ENCODE peak calls at places on chromosomes 1 and 21, in four cellular contexts. B is body of pancreas, I is upper lobe of right lung, S is dorsolateral prefrontal cortex. K is an unnamed sample. For H3K27me3, the result is how much of the 10 kb centered on the place peaks cover.

GRCh38 chr1:212225416-212225815 is 59.8 kb upstream of the PPP2R5A start:
- DNase-seq in S (no peak), B (no peak), I (no peak), K (no peak)

GRCh38 chr1:20538760-20539551 is 13.4 kb upstream of the FAM43B start:
- DNase-seq in B (no peak), S (no peak), I (no peak), K (no peak)

GRCh38 chr1:178581351-178581951 is 68.5 kb downstream of the TEX35 start:
- DNase-seq in S (no peak), B (no peak), I (no peak), K (no peak)

GRCh38 chr1:100219879-100220278 is 29.8 kb downstream of the DBT start:
- DNase-seq in B (no peak), S (no peak), I (no peak), K (no peak)

GRCh38 chr1:86757272-86757984 is 53.1 kb downstream of the SH3GLB1 start:
- DNase-seq in I (peak), B (no peak), S (no peak), K (no peak)

GRCh38 chr21:32437729-32438128 is 25.2 kb downstream of the EVA1C start:
- DNase-seq in B (no peak), I (no peak), S (no peak), K (no peak)

GRCh38 chr1:206575894-206576737 is 36.1 kb downstream of the EIF2D start:
- DNase-seq in S (no peak), I (no peak), B (no peak), K (no peak)

GRCh38 chr1:84360303-84360702 is 38.0 kb upstream of the DNASE2B start:
- DNase-seq in S (no peak), B (no peak), I (no peak), K (no peak)

GRCh38 chr1:234727018-234727757 is 117.2 kb upstream of the IRF2BP2 start:
- DNase-seq in B (no peak), S (no peak), I (no peak), K (peak)

GRCh38 chr1:233664254-233664653 is 50.3 kb downstream of the KCNK1 start:
- DNase-seq in I (no peak), B (no peak), S (no peak), K (no peak)

GRCh38 chr1:26288311-26288941 is 8.5 kb downstream of the SH3BGRL3 start:
- DNase-seq in B (no peak), I (no peak), S (no peak), K (peak)

GRCh38 chr1:99685516-99686180 is 39.7 kb downstream of the PALMD start:
- DNase-seq in B (peak), S (no peak), I (peak), K (peak)

GRCh38 chr1:117067528-117068370 is 7.6 kb downstream of the TTF2 start:
- DNase-seq in B (peak), I (no peak), S (peak), K (no peak)

GRCh38 chr1:113976609-113977278 is 2.5 kb upstream of the OLFML3 start:
- DNase-seq in B (peak), I (no peak), S (no peak), K (no peak)

GRCh38 chr21:44333701-44334636 is 5.2 kb downstream of the CFAP410 start:
- DNase-seq in S (no peak), I (no peak), B (no peak), K (no peak)

GRCh38 chr1:21511579-21512522 is 2.6 kb downstream of the ALPL start:
- DNase-seq in B (peak), I (peak), S (no peak), K (no peak)

GRCh38 chr1:15178571-15179484 is 25.3 kb downstream of the TMEM51 start:
- DNase-seq in S (no peak), I (no peak), B (peak), K (no peak)

GRCh38 chr1:24364975-24365678 is 46.0 kb downstream of the GRHL3 start:
- DNase-seq in B (peak), I (no peak), S (no peak), K (no peak)

GRCh38 chr1:204731997-204732396 is 46.5 kb upstream of the LRRN2 start:
- DNase-seq in B (no peak), S (no peak), I (no peak), K (no peak)

GRCh38 chr1:207316622-207317510 is 4.6 kb upstream of the CD55 start:
- DNase-seq in S (no peak), B (peak), I (no peak), K (no peak)

GRCh38 chr1:86993269-86993985 is 79.0 kb downstream of the HS2ST1 start:
- DNase-seq in B (no peak), S (no peak), I (no peak), K (no peak)

GRCh38 chr1:151157067-151157531 is 650 bp downstream of the TNFAIP8L2 start:
- DNase-seq in S (no peak), B (peak), I (peak), K (no peak)

GRCh38 chr1:180510882-180511281 is 8.5 kb upstream of the ACBD6 start:
- DNase-seq in I (no peak), S (no peak), B (no peak), K (no peak)

GRCh38 chr1:68954841-68955240 is 458.0 kb upstream of the DEPDC1 start:
- DNase-seq in S (no peak), I (no peak), B (no peak), K (no peak)

GRCh38 chr1:6185151-6185550 is 5.0 kb upstream of the CHD5 start:
- DNase-seq in S (no peak), I (no peak), B (no peak), K (no peak)

GRCh38 chr21:37673801-37674575 is 242.3 kb downstream of the KCNJ6 start:
- DNase-seq in B (no peak), S (no peak), I (no peak), K (no peak)

GRCh38 chr21:37677006-37677405 is 239.3 kb downstream of the KCNJ6 start:
- DNase-seq in B (no peak), I (no peak), S (peak), K (no peak)

GRCh38 chr21:37671381-37671780 is 244.9 kb downstream of the KCNJ6 start:
- DNase-seq in I (no peak), B (no peak), S (no peak), K (no peak)

GRCh38 chr21:37670883-37671282 is 245.4 kb downstream of the KCNJ6 start:
- DNase-seq in S (no peak), I (no peak), B (no peak), K (no peak)

DNA sequence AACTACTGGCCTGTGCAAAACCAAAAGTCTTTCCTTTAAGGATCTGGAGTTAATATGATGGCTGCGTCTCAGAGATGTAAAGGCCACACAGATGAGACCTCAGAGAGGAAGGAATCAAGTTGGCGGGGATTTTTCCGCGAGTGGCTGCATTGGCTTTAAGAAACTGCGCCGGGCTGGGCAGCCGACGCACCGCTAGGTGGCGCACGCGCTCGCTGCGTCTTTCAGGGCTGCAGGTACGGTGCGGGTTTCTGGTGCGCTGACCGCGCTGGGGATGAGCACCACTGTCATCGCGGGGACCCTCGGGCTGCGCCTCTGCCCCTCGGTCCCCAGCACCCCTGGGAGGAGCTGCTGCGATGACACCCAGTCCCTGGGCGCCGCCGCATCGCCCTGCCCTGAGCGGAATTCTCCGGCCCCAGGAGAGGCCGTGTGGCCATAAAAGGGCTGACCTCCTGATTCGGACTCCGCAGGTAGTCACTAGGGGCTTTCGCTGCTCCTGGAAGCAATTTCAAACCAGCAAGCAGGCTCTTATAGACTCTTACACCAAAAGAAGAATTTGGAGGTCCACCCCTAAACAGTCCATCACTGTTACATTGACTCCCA is 241.0 kb downstream of the KCNJ6 start:
- DNase-seq in S (peak), I (peak), B (peak), K (no peak)
- H3K27ac ChIP-seq in S (no peak), I (no peak), B (no peak), K (no peak)

GRCh38 chr21:34913786-34914185 is 135.3 kb downstream of the RUNX1 start:
- DNase-seq in B (no peak), I (no peak), S (no peak), K (no peak)
- H3K27me3 ChIP-seq in B (under half), I (under half), S (under half), K (under half)

DNA sequence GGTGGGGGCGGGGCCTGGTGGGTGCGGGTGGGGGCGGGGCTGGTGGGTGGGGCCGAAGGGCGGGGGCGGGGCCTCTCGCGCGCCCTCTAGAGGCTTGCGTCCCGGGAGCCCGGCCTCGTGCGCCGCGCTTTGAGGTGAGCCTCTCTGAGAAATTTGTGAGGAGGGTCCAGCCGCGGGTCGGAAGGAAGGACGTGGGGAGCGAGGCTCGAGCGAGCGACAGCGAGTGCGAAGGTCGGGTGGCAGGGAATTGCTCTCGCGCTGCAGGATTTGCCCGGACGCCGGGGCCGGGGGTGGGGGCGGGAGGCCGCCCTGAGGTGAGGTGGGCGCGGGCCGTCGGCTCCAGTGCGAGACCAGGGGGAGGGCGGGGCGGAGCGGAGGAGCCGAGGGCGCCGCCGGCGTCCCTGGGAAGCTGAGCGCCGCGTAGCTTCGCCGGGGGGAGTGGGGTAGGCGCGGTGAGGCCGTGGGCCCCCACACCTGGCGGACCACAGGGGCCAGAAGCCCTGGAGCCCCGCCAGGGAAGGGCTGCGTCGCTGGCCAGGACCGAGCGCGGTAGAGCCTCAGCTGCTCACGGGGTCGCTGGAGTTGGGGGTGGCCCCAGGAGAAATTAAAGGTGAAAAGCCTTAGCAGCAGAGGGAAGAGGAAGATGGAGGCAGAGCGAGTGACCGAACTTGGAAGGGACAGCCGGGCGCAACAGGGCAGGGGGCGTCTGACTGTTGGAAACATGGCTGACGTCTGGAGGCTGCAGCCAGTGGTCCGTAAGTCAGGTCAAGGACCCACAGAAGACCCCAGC is 754 bp upstream of the LSS start:
- DNase-seq in S (peak), I (no peak), B (no peak), K (no peak)
- TF ChIP-seq CTCF in S (peak), I (peak), B (peak), K (peak)

GRCh38 chr1:183039985-183040447 is 16.8 kb downstream of the LAMC1 start:
- DNase-seq in B (no peak), I (no peak), S (no peak), K (no peak)
- H3K27ac ChIP-seq in B (no peak), I (no peak), S (no peak), K (peak)

GRCh38 chr1:29236993-29237905 is 927 bp downstream of the PTPRU start:
- DNase-seq in I (peak), S (peak), B (peak), K (no peak)

GRCh38 chr1:29234471-29234870 is 1.9 kb upstream of the PTPRU start:
- DNase-seq in I (no peak), B (no peak), S (no peak), K (no peak)

GRCh38 chr1:29236743-29236992 is 346 bp downstream of the PTPRU start:
- DNase-seq in S (no peak), I (no peak), B (no peak), K (no peak)

GRCh38 chr1:29237906-29238600 is 1.7 kb downstream of the PTPRU start:
- DNase-seq in I (peak), B (peak), S (peak), K (peak)

GRCh38 chr1:29235955-29236742 is at the start of gene PTPRU:
- DNase-seq in I (peak), S (peak), B (peak), K (peak)
- H3K27me3 ChIP-seq in I (under half), S (under half), B (under half), K (under half)

GRCh38 chr1:210213335-210213734 is 19.3 kb upstream of the SERTAD4 start:
- DNase-seq in B (no peak), S (no peak), I (no peak), K (no peak)

DNA sequence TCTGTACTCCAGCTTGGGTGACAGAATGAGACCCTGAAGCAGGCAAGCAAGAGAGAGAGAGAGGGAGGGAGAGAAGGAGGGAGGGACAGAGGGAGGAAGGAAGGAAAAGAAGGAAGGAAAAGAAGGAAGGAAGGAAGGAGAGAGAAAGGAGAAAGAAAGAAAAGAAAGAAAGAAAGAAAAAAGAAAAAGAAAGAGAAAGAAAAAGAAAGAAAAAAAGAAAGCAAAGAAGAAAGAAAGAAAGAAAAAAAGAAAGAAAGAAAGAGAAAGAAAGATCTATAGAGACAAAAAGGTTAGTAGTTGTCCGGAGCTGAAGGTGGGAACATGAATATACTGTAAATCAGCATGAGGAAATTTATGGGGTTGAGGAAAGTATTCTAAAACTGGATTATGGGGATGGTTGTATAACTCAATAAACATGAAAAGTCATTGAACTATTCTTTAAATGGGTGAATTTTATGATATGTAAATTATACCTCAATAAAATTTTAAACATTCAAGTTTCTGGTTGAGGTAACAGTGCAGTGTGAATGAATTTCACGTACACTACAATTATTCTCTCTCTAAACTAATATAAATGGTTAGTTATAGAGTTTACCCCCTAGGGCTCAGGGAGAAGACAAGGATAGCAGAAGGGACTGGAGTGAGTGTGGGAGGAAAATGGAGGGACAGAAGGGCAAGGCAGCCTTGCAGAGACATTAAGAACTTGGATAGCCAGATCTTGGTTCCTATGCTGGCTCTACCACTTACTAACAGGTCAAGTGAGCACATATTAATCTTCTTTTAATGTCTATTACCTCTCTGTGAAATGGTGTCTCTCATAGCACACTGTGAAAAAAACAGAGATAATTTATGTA is 24.8 kb upstream of the SERTAD4 start:
- DNase-seq in B (no peak), S (no peak), I (no peak), K (no peak)
- TF ChIP-seq CTCF in B (no peak), S (no peak), I (no peak), K (no peak)

GRCh38 chr1:156539824-156540223 is 32.5 kb downstream of the IQGAP3 start:
- DNase-seq in I (no peak), S (no peak), B (no peak), K (no peak)
- H3K27ac ChIP-seq in I (no peak), S (no peak), B (no peak), K (no peak)

K was measured in suprapubic skin.